ENCODE peak calls at places on chromosomes 1 and 21, in seven cellular contexts. Y is GM12892, G is H1, B is K562, U is SK-N-SH, Z is GM12878, K is GM12891. A is an unnamed sample.

GRCh38 chr21:37459575-37459974 is 93.0 kb downstream of the DYRK1A start:
- DNase-seq in Y (no peak), G (no peak), B (no peak), U (no peak), Z (no peak), K (no peak), A (no peak)

GRCh38 chr1:154371436-154371835 is 33.7 kb upstream of the IL6R start:
- DNase-seq in Y (no peak), G (no peak), B (no peak), U (no peak), Z (no peak), K (no peak), A (no peak)

GRCh38 chr1:118115567-118116272 is 69.3 kb downstream of the SPAG17 start:
- DNase-seq in Y (no peak), G (no peak), B (no peak), U (no peak), Z (no peak), K (no peak), A (no peak)

GRCh38 chr21:41767606-41768370 is 936 bp upstream of the RIPK4 start:
- DNase-seq in Y (no peak), G (no peak), B (no peak), U (no peak), Z (no peak), K (no peak), A (no peak)

GRCh38 chr1:161908264-161908663 is 115.4 kb downstream of the OLFML2B start:
- DNase-seq in Y (no peak), G (no peak), B (no peak), U (no peak), Z (no peak), K (no peak), A (no peak)

GRCh38 chr1:182611787-182612186 is 7.6 kb upstream of the RGS16 start:
- DNase-seq in Y (no peak), G (no peak), B (no peak), U (no peak), Z (no peak), K (no peak), A (no peak)

GRCh38 chr1:46278807-46279206 is 24.6 kb downstream of the LRRC41 start:
- DNase-seq in Y (no peak), G (no peak), B (no peak), U (no peak), Z (no peak), K (no peak), A (no peak)

GRCh38 chr1:12478612-12478985 is 139.4 kb downstream of the DHRS3 start:
- DNase-seq in Y (no peak), G (no peak), B (peak; percentile 48), U (no peak), Z (no peak), K (no peak), A (no peak)

GRCh38 chr21:43907751-43908150 is 42.7 kb downstream of the AGPAT3 start:
- DNase-seq in Y (no peak), G (no peak), B (no peak), U (no peak), Z (no peak), K (no peak), A (no peak)

GRCh38 chr1:22916469-22916817 is 56.2 kb downstream of the LACTBL1 start:
- DNase-seq in Y (no peak), G (no peak), B (no peak), U (no peak), Z (no peak), K (no peak), A (no peak)

GRCh38 chr1:246074421-246074820 is 432.7 kb downstream of the SMYD3 start:
- DNase-seq in Y (no peak), G (no peak), B (no peak), U (no peak), Z (no peak), K (no peak), A (no peak)

DNA sequence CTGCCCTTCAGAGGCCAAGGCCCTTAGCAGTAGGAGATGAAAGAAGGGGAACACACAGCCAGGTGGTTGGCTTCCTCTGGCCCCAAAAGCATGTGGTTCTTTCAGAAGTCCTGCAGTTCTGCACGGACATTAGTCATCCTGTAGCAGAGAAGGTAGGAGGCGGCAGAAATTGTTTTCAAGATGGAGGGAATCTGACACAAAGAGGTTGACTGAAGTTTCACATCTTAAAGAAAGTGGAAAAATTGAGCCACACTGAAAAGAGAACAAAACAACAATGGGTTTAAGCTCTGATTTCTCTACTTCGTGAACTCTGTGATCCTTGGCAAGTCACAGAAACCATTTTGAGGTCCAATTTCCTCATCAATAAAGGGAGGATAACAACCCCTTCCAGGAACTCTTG is 125.3 kb upstream of the DNAH14 start:
- DNase-seq in Y (no peak), G (no peak), B (no peak), U (no peak), Z (no peak), K (no peak), A (no peak)
- TF ChIP-seq TAF1 in Y (no peak), G (no peak), B (no peak), U (no peak), Z (no peak), K (no peak), A (no peak)

GRCh38 chr1:201395936-201396335 is 3.2 kb downstream of the LAD1 start:
- DNase-seq in Y (no peak), G (no peak), B (no peak), U (no peak), Z (no peak), K (no peak), A (no peak)

GRCh38 chr1:201394596-201394995 is 4.5 kb downstream of the LAD1 start:
- DNase-seq in Y (no peak), G (no peak), B (no peak), U (no peak), Z (no peak), K (no peak), A (no peak)

GRCh38 chr1:201397675-201398074 is 1.4 kb downstream of the LAD1 start:
- DNase-seq in Y (no peak), G (no peak), B (no peak), U (no peak), Z (no peak), K (no peak), A (peak; percentile 43)

GRCh38 chr1:201399018-201399351 is at the start of gene LAD1:
- DNase-seq in Y (no peak), G (no peak), B (no peak), U (no peak), Z (no peak), K (no peak), A (no peak)

GRCh38 chr1:201396859-201397464 is 2.2 kb downstream of the LAD1 start:
- DNase-seq in Y (no peak), G (no peak), B (no peak), U (no peak), Z (no peak), K (no peak), A (peak; percentile 77)
- TF ChIP-seq TAF1 in Y (no peak), G (no peak), B (no peak), U (no peak), Z (no peak), K (no peak), A (peak; percentile 72)

DNA sequence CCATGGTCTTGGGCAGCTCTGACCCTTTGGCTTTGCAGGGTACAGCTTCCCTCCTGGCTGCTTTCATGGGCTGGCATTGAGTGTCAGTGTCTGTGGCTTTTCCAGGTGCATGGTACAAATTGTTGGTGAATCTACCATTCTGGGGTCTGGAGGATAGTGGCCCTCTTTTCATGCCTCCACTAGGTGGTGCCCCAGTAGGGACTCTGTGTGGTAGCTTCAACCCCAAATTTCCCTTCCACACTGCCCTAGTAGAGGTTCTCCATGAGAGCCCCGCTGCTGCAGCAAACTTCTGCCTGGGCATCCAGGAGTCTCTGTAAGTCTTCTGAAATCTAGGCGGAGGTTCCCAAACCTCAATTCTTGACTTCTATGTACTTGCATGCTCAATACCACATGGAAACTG is 494.5 kb upstream of the LRRC7 start:
- DNase-seq in Y (no peak), G (no peak), B (no peak), U (no peak), Z (no peak), K (no peak), A (no peak)
- TF ChIP-seq TAF1 in Y (no peak), G (no peak), B (no peak), U (no peak), Z (no peak), K (no peak), A (no peak)

GRCh38 chr21:35381743-35382310 is 332.7 kb upstream of the RUNX1 start:
- DNase-seq in Y (no peak), G (no peak), B (no peak), U (no peak), Z (no peak), K (no peak), A (no peak)

GRCh38 chr21:35386491-35387079 is 337.5 kb upstream of the RUNX1 start:
- DNase-seq in Y (no peak), G (no peak), B (no peak), U (no peak), Z (no peak), K (no peak), A (no peak)

GRCh38 chr21:35384375-35384774 is 335.3 kb upstream of the RUNX1 start:
- DNase-seq in Y (no peak), G (no peak), B (no peak), U (no peak), Z (no peak), K (no peak), A (no peak)

GRCh38 chr21:35378881-35379280 is 329.8 kb upstream of the RUNX1 start:
- DNase-seq in Y (no peak), G (no peak), B (no peak), U (no peak), Z (no peak), K (no peak), A (no peak)

GRCh38 chr21:35382696-35383095 is 333.6 kb upstream of the RUNX1 start:
- DNase-seq in Y (no peak), G (no peak), B (no peak), U (no peak), Z (no peak), K (no peak), A (no peak)
- TF ChIP-seq TAF1 in Y (no peak), G (no peak), B (no peak), U (no peak), Z (no peak), K (no peak), A (no peak)

GRCh38 chr21:15370576-15370975 is 305.8 kb upstream of the NRIP1 start:
- DNase-seq in Y (no peak), G (no peak), B (no peak), U (no peak), Z (no peak), K (no peak), A (no peak)
- TF ChIP-seq TAF1 in Y (no peak), G (no peak), B (no peak), U (no peak), Z (no peak), K (no peak), A (no peak)